ENCODE peak calls at places on chromosomes 7 and 10, in ten cellular contexts. Y, G, R, L, H, V, I, E, T and F are unnamed samples.

GRCh38 chr10:58701398-58702135 is 188.9 kb downstream of the BICC1 start:
- DNase-seq in Y (no peak), G (no peak), R (no peak), L (no peak), H (no peak), V (peak; percentile 85), I (no peak), E (peak; percentile 8), T (no peak), F (no peak)

GRCh38 chr10:12056758-12057157 is 12.0 kb upstream of the DHTKD1 start:
- DNase-seq in Y (no peak), G (no peak), R (no peak), L (no peak), H (no peak), V (no peak), I (no peak), E (no peak), T (no peak), F (no peak)

GRCh38 chr7:31603076-31603475 is 83.9 kb upstream of the PPP1R17 start:
- DNase-seq in Y (no peak), G (no peak), R (no peak), L (no peak), H (no peak), V (peak; percentile 14), I (no peak), E (no peak), T (no peak), F (no peak)

GRCh38 chr7:77247206-77247850 is 47.7 kb upstream of the FGL2 start:
- DNase-seq in Y (peak; percentile 85), G (peak; percentile 38), R (peak; percentile 77), L (peak; percentile 67), H (peak; percentile 73), V (peak; percentile 65), I (no peak), E (peak; percentile 30), T (peak; percentile 94), F (peak; percentile 83)

GRCh38 chr10:44300666-44301649 is 83.9 kb downstream of the CXCL12 start:
- DNase-seq in Y (no peak), G (no peak), R (peak; percentile 59), L (no peak), H (no peak), V (peak; percentile 100), I (no peak), E (peak; percentile 95), T (no peak), F (peak; percentile 52)

GRCh38 chr7:22559829-22560489 is 60.0 kb upstream of the STEAP1B start:
- DNase-seq in Y (peak; percentile 50), G (peak; percentile 97), R (peak; percentile 80), L (peak; percentile 65), H (peak; percentile 67), V (peak; percentile 86), I (no peak), E (peak; percentile 71), T (peak; percentile 68), F (peak; percentile 71)

GRCh38 chr7:101368422-101369165 is 5.9 kb downstream of the COL26A1 start:
- DNase-seq in Y (no peak), G (no peak), R (no peak), L (no peak), H (no peak), V (no peak), I (no peak), E (no peak), T (no peak), F (no peak)

GRCh38 chr7:137933270-137934017 is 68.4 kb downstream of the CREB3L2 start:
- DNase-seq in Y (no peak), G (no peak), R (no peak), L (no peak), H (no peak), V (peak; percentile 75), I (no peak), E (no peak), T (no peak), F (peak; percentile 55)